ENCODE peak calls at places on chromosome 21, in five cellular contexts. U, T, J, P and M are unnamed samples.
A peak's percentile ranks its signal among the peaks of the same experiment; 100 is the strongest.

GRCh38 chr21:45767071-45768006 is 123.8 kb downstream of the PCBP3 start:
- DNase-seq in U (no peak), T (no peak), J (no peak), P (no peak), M (no peak)

GRCh38 chr21:17491716-17492414 is 21.0 kb upstream of the CXADR start:
- DNase-seq in U (no peak), T (no peak), J (no peak), P (peak; percentile 68), M (no peak)

GRCh38 chr21:39073717-39074116 is 109.5 kb downstream of the PSMG1 start:
- DNase-seq in U (no peak), T (no peak), J (peak; percentile 29), P (no peak), M (no peak)

GRCh38 chr21:40658237-40658636 is 188.7 kb downstream of the DSCAM start:
- DNase-seq in U (no peak), T (no peak), J (no peak), P (no peak), M (no peak)

GRCh38 chr21:45991606-45992301 is 10.2 kb downstream of the COL6A1 start:
- DNase-seq in U (peak; percentile 34), T (no peak), J (no peak), P (no peak), M (peak; percentile 9)

GRCh38 chr21:36703626-36704280 is 4.8 kb downstream of the SIM2 start:
- DNase-seq in U (no peak), T (no peak), J (no peak), P (no peak), M (no peak)

GRCh38 chr21:28489197-28489596 is 503.5 kb downstream of the LTN1 start:
- DNase-seq in U (no peak), T (no peak), J (no peak), P (no peak), M (no peak)

GRCh38 chr21:46021398-46021797 is 39.8 kb downstream of the COL6A1 start:
- DNase-seq in U (no peak), T (no peak), J (no peak), P (no peak), M (no peak)

GRCh38 chr21:46191686-46192575 is 7.7 kb upstream of the SPATC1L start:
- DNase-seq in U (peak; percentile 24), T (no peak), J (no peak), P (no peak), M (no peak)

GRCh38 chr21:44724926-44725325 is 13.6 kb upstream of the TSPEAR start:
- DNase-seq in U (no peak), T (no peak), J (no peak), P (no peak), M (no peak)

GRCh38 chr21:45317401-45318145 is 29.9 kb upstream of the POFUT2 start:
- DNase-seq in U (peak; percentile 40), T (no peak), J (no peak), P (no peak), M (no peak)